ENCODE peak calls at places on chromosomes 7 and 10, in eight cellular contexts. One of them, this sample, is unnamed. For H3K36me3, the result is how much of the 10 kb centered on the place peaks cover.

GRCh38 chr7:74656421-74656910 is 1.1 kb upstream of the GTF2I start:
- DNase-seq in spleen: peak
- DNase-seq in body of pancreas: peak
- DNase-seq in right lobe of liver: peak
- DNase-seq in HCT116: no peak
- DNase-seq in Peyer's patch: peak
- DNase-seq in sigmoid colon: peak
- DNase-seq in IMR-90: no peak
- DNase-seq in this sample: peak

GRCh38 chr7:111292026-111292430 is 201.1 kb downstream of the LRRN3 start:
- DNase-seq in Peyer's patch: no peak
- DNase-seq in spleen: no peak
- DNase-seq in HCT116: no peak
- DNase-seq in sigmoid colon: no peak
- DNase-seq in IMR-90: peak
- DNase-seq in body of pancreas: no peak
- DNase-seq in right lobe of liver: no peak
- DNase-seq in this sample: no peak

GRCh38 chr7:27178366-27178765 is 4.2 kb upstream of the HOXA10 start:
- DNase-seq in spleen: peak
- DNase-seq in Peyer's patch: peak
- DNase-seq in HCT116: no peak
- DNase-seq in body of pancreas: no peak
- DNase-seq in IMR-90: no peak
- DNase-seq in sigmoid colon: peak
- DNase-seq in right lobe of liver: no peak
- DNase-seq in this sample: no peak

GRCh38 chr10:82211331-82211730 is 336.3 kb downstream of the NRG3 start:
- DNase-seq in sigmoid colon: no peak
- DNase-seq in HCT116: no peak
- DNase-seq in spleen: no peak
- DNase-seq in IMR-90: no peak
- DNase-seq in body of pancreas: no peak
- DNase-seq in Peyer's patch: no peak
- DNase-seq in right lobe of liver: no peak
- DNase-seq in this sample: no peak

GRCh38 chr10:124217031-124217430 is 123.6 kb upstream of the CHST15 start:
- DNase-seq in right lobe of liver: no peak
- DNase-seq in spleen: no peak
- DNase-seq in body of pancreas: no peak
- DNase-seq in Peyer's patch: no peak
- DNase-seq in IMR-90: no peak
- DNase-seq in HCT116: no peak
- DNase-seq in sigmoid colon: no peak
- DNase-seq in this sample: no peak

GRCh38 chr7:17299477-17299991 is 1.1 kb downstream of the AHR start:
- DNase-seq in IMR-90: peak
- DNase-seq in right lobe of liver: no peak
- DNase-seq in spleen: no peak
- DNase-seq in Peyer's patch: peak
- DNase-seq in HCT116: no peak
- DNase-seq in sigmoid colon: no peak
- DNase-seq in body of pancreas: no peak
- DNase-seq in this sample: no peak

GRCh38 chr10:11454160-11454559 is 157.3 kb downstream of the USP6NL start:
- DNase-seq in right lobe of liver: no peak
- DNase-seq in Peyer's patch: no peak
- DNase-seq in HCT116: no peak
- DNase-seq in spleen: no peak
- DNase-seq in IMR-90: no peak
- DNase-seq in body of pancreas: no peak
- DNase-seq in sigmoid colon: no peak
- DNase-seq in this sample: no peak

GRCh38 chr10:113995201-113995600 is 48.5 kb upstream of the ADRB1 start:
- DNase-seq in HCT116: no peak
- DNase-seq in body of pancreas: no peak
- DNase-seq in spleen: no peak
- DNase-seq in sigmoid colon: no peak
- DNase-seq in IMR-90: no peak
- DNase-seq in right lobe of liver: no peak
- DNase-seq in Peyer's patch: no peak
- DNase-seq in this sample: no peak

GRCh38 chr7:148204639-148205292 is 385.8 kb upstream of the C7orf33 start:
- DNase-seq in right lobe of liver: no peak
- DNase-seq in spleen: no peak
- DNase-seq in sigmoid colon: no peak
- DNase-seq in Peyer's patch: no peak
- DNase-seq in HCT116: no peak
- DNase-seq in IMR-90: no peak
- DNase-seq in body of pancreas: no peak
- DNase-seq in this sample: no peak

GRCh38 chr10:86799188-86799845 is 42.9 kb downstream of the BMPR1A start:
- DNase-seq in right lobe of liver: no peak
- DNase-seq in sigmoid colon: no peak
- DNase-seq in HCT116: no peak
- DNase-seq in body of pancreas: no peak
- DNase-seq in IMR-90: no peak
- DNase-seq in spleen: no peak
- DNase-seq in Peyer's patch: no peak
- DNase-seq in this sample: no peak

GRCh38 chr10:79059859-79060379 is 8.8 kb upstream of the ZMIZ1 start:
- DNase-seq in IMR-90: no peak
- DNase-seq in HCT116: no peak
- DNase-seq in spleen: peak
- DNase-seq in body of pancreas: peak
- DNase-seq in right lobe of liver: peak
- DNase-seq in Peyer's patch: peak
- DNase-seq in sigmoid colon: peak
- DNase-seq in this sample: peak

GRCh38 chr7:94313926-94314325 is 80.8 kb upstream of the COL1A2 start:
- DNase-seq in HCT116: no peak
- DNase-seq in body of pancreas: no peak
- DNase-seq in sigmoid colon: no peak
- DNase-seq in right lobe of liver: no peak
- DNase-seq in spleen: no peak
- DNase-seq in IMR-90: peak
- DNase-seq in Peyer's patch: no peak
- DNase-seq in this sample: no peak

GRCh38 chr7:35889870-35890269 is 89.0 kb downstream of the SEPTIN7 start:
- DNase-seq in right lobe of liver: no peak
- DNase-seq in IMR-90: no peak
- DNase-seq in sigmoid colon: no peak
- DNase-seq in spleen: no peak
- DNase-seq in HCT116: no peak
- DNase-seq in body of pancreas: no peak
- DNase-seq in Peyer's patch: no peak
- DNase-seq in this sample: no peak

GRCh38 chr7:35889001-35889400 is 88.1 kb downstream of the SEPTIN7 start:
- DNase-seq in HCT116: no peak
- DNase-seq in spleen: no peak
- DNase-seq in sigmoid colon: no peak
- DNase-seq in IMR-90: no peak
- DNase-seq in Peyer's patch: no peak
- DNase-seq in right lobe of liver: no peak
- DNase-seq in body of pancreas: no peak
- DNase-seq in this sample: no peak

GRCh38 chr7:35893649-35894048 is 92.8 kb downstream of the SEPTIN7 start:
- DNase-seq in Peyer's patch: no peak
- DNase-seq in body of pancreas: no peak
- DNase-seq in sigmoid colon: no peak
- DNase-seq in HCT116: no peak
- DNase-seq in right lobe of liver: no peak
- DNase-seq in IMR-90: no peak
- DNase-seq in spleen: no peak
- DNase-seq in this sample: no peak

GRCh38 chr7:35891004-35891830 is 90.4 kb downstream of the SEPTIN7 start:
- DNase-seq in body of pancreas: no peak
- DNase-seq in right lobe of liver: no peak
- DNase-seq in spleen: no peak
- DNase-seq in sigmoid colon: no peak
- DNase-seq in HCT116: no peak
- DNase-seq in IMR-90: no peak
- DNase-seq in Peyer's patch: no peak
- DNase-seq in this sample: no peak

DNA sequence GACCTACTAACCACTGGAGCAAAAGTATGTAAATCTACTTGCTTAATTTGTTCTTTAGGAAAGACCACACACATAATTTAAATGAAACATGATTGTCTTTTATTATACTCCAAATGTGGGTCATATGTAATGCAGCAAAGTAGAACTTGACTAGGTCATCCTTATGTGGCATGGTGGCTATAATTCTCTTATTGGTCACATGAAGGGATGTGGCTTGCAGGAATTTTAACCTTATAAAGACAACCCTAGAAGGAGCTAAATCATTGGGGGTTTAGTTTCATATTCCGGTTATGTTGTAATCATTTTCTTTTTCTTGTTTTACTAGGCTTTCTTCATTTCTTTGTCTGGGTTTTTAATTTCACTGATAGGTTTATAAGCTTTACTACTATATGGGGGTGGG is 93.9 kb downstream of the SEPTIN7 start:
- DNase-seq in body of pancreas: no peak
- DNase-seq in Peyer's patch: no peak
- DNase-seq in IMR-90: no peak
- DNase-seq in spleen: no peak
- DNase-seq in right lobe of liver: no peak
- DNase-seq in sigmoid colon: no peak
- DNase-seq in HCT116: no peak
- DNase-seq in this sample: no peak
- H3K36me3 ChIP-seq in body of pancreas: under half
- H3K36me3 ChIP-seq in Peyer's patch: under half
- H3K36me3 ChIP-seq in IMR-90: under half
- H3K36me3 ChIP-seq in spleen: under half
- H3K36me3 ChIP-seq in right lobe of liver: under half
- H3K36me3 ChIP-seq in sigmoid colon: under half
- H3K36me3 ChIP-seq in HCT116: under half
- H3K36me3 ChIP-seq in this sample: under half

DNA sequence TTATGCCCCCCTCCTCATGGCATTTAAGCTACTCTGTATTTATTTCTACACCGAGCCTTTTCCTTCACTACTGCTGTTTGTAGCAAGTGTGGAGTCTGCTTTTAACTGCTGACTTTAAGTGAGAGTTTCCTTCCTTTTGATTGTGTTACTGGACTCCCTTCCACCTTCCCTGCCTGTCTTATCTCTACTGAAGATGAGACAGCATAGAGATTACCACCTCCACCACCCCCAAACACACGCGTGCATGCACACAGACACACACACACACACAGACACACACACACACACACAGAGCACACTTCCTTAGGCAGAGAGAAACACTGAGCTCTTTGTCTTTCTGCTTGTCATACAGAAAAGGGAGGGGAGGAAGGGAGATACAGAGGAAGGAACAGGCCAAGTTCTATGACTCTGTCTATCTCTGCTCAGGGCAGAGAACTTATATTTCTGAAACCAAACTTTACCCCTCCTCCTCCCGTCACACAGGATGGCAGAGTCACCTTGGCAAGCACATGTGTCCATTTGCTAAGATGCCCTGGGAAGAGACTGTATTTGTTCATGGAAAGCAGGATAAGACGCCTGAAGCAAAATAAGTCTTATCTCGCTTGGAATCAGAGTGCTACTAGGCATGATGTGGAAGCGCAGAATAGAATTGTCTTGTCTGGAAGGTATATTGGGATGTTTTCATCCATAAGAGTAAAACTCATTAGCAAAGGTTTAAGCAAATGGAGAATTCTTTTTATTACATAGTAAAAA is 81.8 kb upstream of the CAV2 start:
- DNase-seq in right lobe of liver: peak
- DNase-seq in IMR-90: peak
- DNase-seq in sigmoid colon: no peak
- DNase-seq in body of pancreas: no peak
- DNase-seq in HCT116: no peak
- DNase-seq in Peyer's patch: no peak
- DNase-seq in spleen: no peak
- DNase-seq in this sample: no peak
- TF ChIP-seq POLR2A in right lobe of liver: no peak
- TF ChIP-seq POLR2A in IMR-90: no peak
- TF ChIP-seq POLR2A in sigmoid colon: no peak
- TF ChIP-seq POLR2A in body of pancreas: no peak
- TF ChIP-seq POLR2A in HCT116: no peak
- TF ChIP-seq POLR2A in Peyer's patch: no peak
- TF ChIP-seq POLR2A in spleen: no peak
- TF ChIP-seq POLR2A in this sample: no peak

DNA sequence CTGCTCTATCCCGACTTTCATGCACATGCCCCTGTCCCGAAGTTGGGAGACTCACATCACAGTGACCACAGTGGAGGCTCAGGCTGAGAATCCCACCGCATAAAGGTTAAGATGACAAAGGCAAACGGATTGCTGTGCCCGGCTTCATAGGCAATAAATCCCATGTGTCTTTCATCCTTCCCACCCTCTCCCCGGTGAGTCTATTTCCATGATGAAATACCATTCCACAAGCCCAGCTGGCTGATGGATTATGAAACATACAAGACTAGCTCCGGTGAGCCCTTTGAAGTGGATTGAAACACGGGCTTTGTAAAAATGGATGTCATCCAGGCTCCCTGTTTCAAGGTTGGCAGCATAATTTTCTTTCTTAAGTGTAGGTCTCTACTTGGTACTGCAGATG is 91.9 kb upstream of the CALN1 start:
- DNase-seq in Peyer's patch: no peak
- DNase-seq in body of pancreas: no peak
- DNase-seq in IMR-90: no peak
- DNase-seq in HCT116: no peak
- DNase-seq in right lobe of liver: no peak
- DNase-seq in sigmoid colon: no peak
- DNase-seq in spleen: no peak
- DNase-seq in this sample: no peak
- H3K36me3 ChIP-seq in Peyer's patch: under half
- H3K36me3 ChIP-seq in body of pancreas: under half
- H3K36me3 ChIP-seq in IMR-90: under half
- H3K36me3 ChIP-seq in HCT116: under half
- H3K36me3 ChIP-seq in right lobe of liver: under half
- H3K36me3 ChIP-seq in sigmoid colon: under half
- H3K36me3 ChIP-seq in spleen: under half
- H3K36me3 ChIP-seq in this sample: under half

DNA sequence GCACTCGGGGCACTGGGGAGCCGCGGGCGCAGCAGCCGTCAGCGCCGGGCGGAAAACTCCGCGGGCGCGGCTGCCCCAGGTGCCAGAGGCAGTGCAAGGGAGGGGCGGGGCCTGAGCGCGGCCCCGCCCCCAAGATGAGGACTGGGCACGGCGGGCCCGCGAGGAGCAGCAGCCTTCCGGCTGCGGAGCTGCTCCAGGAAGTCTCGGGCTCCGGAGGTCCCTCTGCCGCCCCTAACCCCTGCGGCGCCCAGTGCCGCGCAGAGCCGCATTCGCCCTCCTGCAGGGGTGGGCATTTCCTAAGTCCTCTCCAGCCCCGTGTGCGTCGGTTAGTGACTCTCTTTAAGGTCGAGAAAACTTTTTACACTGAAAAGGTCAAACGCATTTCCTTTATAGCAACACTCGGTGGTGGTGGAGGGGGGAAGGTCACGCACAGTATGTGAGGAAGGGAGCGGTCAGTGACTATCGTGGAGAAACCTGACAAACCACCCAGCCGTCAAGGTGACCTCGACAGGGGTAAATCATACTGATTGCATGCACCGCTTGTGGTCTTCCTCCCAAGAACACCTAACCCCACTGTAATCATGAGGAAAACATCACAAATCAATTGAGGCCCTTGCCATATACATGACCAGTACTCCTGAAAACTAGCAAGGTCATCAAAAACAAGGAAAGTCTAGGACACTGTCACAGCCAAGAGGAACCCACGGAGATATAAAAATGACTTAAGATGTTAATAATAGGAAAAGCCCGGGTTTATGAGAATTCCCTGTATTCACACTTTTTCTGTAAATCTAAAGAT is at the start of gene ANXA11:
- DNase-seq in IMR-90: peak
- DNase-seq in Peyer's patch: peak
- DNase-seq in spleen: peak
- DNase-seq in HCT116: peak
- DNase-seq in right lobe of liver: peak
- DNase-seq in sigmoid colon: peak
- DNase-seq in body of pancreas: peak
- DNase-seq in this sample: peak
- TF ChIP-seq POLR2A in IMR-90: peak
- TF ChIP-seq POLR2A in Peyer's patch: peak
- TF ChIP-seq POLR2A in spleen: peak
- TF ChIP-seq POLR2A in HCT116: peak
- TF ChIP-seq POLR2A in right lobe of liver: peak
- TF ChIP-seq POLR2A in sigmoid colon: peak
- TF ChIP-seq POLR2A in body of pancreas: peak
- TF ChIP-seq POLR2A in this sample: peak

This sample was measured in prostate gland.